ENCODE peak calls at places on chromosome 5, in four cellular contexts. S, Q, M and F are unnamed samples.

GRCh38 chr5:123549256-123549904 is 37.4 kb downstream of the CSNK1G3 start:
- DNase-seq in S (no peak), Q (peak; percentile 73), M (no peak), F (no peak)

GRCh38 chr5:35869705-35870277 is 13.1 kb downstream of the IL7R start:
- DNase-seq in S (no peak), Q (no peak), M (no peak), F (no peak)

GRCh38 chr5:17436345-17436744 is 61.7 kb upstream of the TAF11L2 start:
- DNase-seq in S (no peak), Q (no peak), M (no peak), F (no peak)

GRCh38 chr5:396715-397032 is 46.3 kb upstream of the EXOC3 start:
- DNase-seq in S (peak; percentile 56), Q (no peak), M (no peak), F (no peak)

GRCh38 chr5:145803072-145803471 is 32.1 kb downstream of the PRELID2 start:
- DNase-seq in S (no peak), Q (no peak), M (no peak), F (no peak)

GRCh38 chr5:177154003-177154643 is 20.6 kb downstream of the NSD1 start:
- DNase-seq in S (no peak), Q (no peak), M (no peak), F (peak; percentile 44)

GRCh38 chr5:127040779-127041520 is 10.6 kb upstream of the MARCHF3 start:
- DNase-seq in S (no peak), Q (no peak), M (no peak), F (peak; percentile 37)

GRCh38 chr5:72956324-72957140 is 691 bp downstream of the FCHO2 start:
- DNase-seq in S (peak; percentile 83), Q (no peak), M (peak; percentile 57), F (peak; percentile 33)

GRCh38 chr5:125210241-125210947 is 464.0 kb upstream of the ZNF608 start:
- DNase-seq in S (no peak), Q (no peak), M (no peak), F (no peak)

GRCh38 chr5:68661237-68661636 is 432.6 kb upstream of the SLC30A5 start:
- DNase-seq in S (no peak), Q (no peak), M (peak; percentile 41), F (peak; percentile 56)

GRCh38 chr5:135553688-135554462 is 18.1 kb upstream of the NEUROG1 start:
- DNase-seq in S (no peak), Q (no peak), M (no peak), F (peak; percentile 73)

GRCh38 chr5:138579517-138579863 is 4.3 kb upstream of the HSPA9 start:
- DNase-seq in S (no peak), Q (no peak), M (no peak), F (no peak)

GRCh38 chr5:103774736-103775135 is 212.1 kb upstream of the NUDT12 start:
- DNase-seq in S (no peak), Q (no peak), M (no peak), F (no peak)

GRCh38 chr5:135444360-135444759 is 2.8 kb downstream of the DCANP1 start:
- DNase-seq in S (peak; percentile 61), Q (no peak), M (no peak), F (no peak)

GRCh38 chr5:68339921-68340321 is 124.4 kb downstream of the PIK3R1 start:
- DNase-seq in S (no peak), Q (no peak), M (no peak), F (no peak)

GRCh38 chr5:32753765-32754164 is 42.6 kb downstream of the NPR3 start:
- DNase-seq in S (no peak), Q (no peak), M (no peak), F (peak; percentile 30)

GRCh38 chr5:118371973-118372650 is 616.2 kb downstream of the DTWD2 start:
- DNase-seq in S (no peak), Q (no peak), M (no peak), F (peak; percentile 4)

GRCh38 chr5:123752576-123752975 is 240.6 kb downstream of the CSNK1G3 start:
- DNase-seq in S (no peak), Q (no peak), M (peak; percentile 1), F (peak; percentile 81)

GRCh38 chr5:57735754-57736153 is 253.1 kb upstream of the ACTBL2 start:
- DNase-seq in S (no peak), Q (no peak), M (no peak), F (peak; percentile 90)

GRCh38 chr5:64646169-64646568 is 44.1 kb upstream of the SHISAL2B start:
- DNase-seq in S (no peak), Q (no peak), M (peak; percentile 6), F (no peak)

GRCh38 chr5:79759436-79759835 is 69.8 kb downstream of the CMYA5 start:
- DNase-seq in S (no peak), Q (no peak), M (no peak), F (peak; percentile 73)

DNA sequence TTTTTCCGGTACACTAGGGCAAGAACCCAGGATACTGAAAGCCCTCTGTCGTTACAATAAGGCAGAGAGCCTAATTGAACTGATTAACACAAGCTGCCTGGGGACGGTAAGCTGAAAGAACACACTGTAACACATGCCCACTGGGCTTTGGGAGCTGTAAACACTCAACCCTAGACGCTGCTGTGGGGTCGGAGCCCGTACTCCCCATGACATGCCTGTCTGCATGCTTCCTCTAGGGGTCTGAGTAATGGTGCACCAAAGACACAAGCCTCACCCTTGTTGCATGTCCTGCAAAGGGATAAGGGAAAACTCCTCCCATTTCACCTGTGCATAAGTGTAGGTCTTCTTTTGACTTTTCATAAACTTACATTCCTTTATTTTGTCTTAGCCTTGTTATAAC is 194.0 kb downstream of the FBXL7 start:
- DNase-seq in S (no peak), Q (no peak), M (no peak), F (no peak)
- TF ChIP-seq CTCF in S (no peak), Q (no peak), M (no peak), F (no peak)

DNA sequence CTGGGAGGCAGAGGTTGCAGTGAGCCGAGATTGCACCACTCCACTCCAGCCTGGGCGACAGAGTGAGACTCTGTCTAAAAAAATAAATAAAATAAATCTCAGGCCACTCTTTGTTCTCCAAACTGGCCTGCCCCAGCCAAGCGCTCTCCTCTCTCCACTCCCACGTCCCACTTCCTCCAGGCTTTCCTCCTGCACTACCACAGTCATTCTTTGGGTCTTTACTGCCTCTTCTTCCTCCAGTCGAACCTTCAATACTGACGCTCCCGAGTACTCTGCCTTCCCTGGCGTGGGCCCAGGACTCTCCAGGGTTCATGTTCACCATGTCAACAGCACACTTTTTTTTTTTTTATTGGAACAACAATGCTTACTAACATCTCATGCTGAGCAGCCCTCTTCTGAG is 23.9 kb downstream of the RNF130 start:
- DNase-seq in S (peak; percentile 77), Q (no peak), M (peak; percentile 93), F (no peak)
- TF ChIP-seq CTCF in S (no peak), Q (no peak), M (no peak), F (no peak)

GRCh38 chr5:151110992-151111391 is 30.2 kb upstream of the TNIP1 start:
- DNase-seq in S (no peak), Q (no peak), M (no peak), F (no peak)

GRCh38 chr5:151107738-151108520 is 27.1 kb upstream of the TNIP1 start:
- DNase-seq in S (no peak), Q (no peak), M (peak; percentile 92), F (peak; percentile 55)

GRCh38 chr5:151108566-151108965 is 27.7 kb upstream of the TNIP1 start:
- DNase-seq in S (no peak), Q (no peak), M (peak; percentile 50), F (no peak)

GRCh38 chr5:151107084-151107483 is 26.2 kb upstream of the TNIP1 start:
- DNase-seq in S (no peak), Q (no peak), M (no peak), F (no peak)

DNA sequence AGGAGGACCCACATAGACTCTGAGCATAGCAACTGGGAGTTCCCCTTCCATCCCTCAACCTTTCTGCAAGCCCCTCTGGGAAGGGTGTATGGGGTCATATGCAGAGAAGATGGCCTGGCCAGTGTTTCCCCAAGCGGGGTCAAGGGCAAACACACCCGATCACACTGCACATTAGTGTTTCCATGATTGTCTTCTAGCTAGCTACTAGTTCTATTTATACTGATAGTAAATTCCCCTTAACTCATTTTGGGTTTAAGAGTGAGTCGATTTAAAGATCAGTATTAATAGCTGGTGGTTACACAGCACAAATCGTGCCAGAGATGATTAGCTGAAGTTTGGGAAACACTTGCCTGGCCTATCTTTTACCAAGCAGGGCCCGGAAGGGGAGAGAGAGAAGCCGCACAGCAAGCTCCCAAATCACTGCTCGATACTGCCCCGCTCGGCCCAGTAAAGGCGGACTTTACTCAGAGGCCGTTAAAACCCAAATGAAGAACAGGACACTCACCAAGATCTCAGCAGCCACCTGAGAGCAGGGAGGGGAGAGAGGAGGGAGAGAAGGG is 29.4 kb upstream of the TNIP1 start:
- DNase-seq in S (no peak), Q (no peak), M (no peak), F (no peak)
- TF ChIP-seq CTCF in S (no peak), Q (no peak), M (no peak), F (no peak)

GRCh38 chr5:147578228-147579024 is 68.6 kb upstream of the DPYSL3 start:
- DNase-seq in S (no peak), Q (no peak), M (no peak), F (peak; percentile 82)
- TF ChIP-seq CTCF in S (peak; percentile 58), Q (no peak), M (peak; percentile 76), F (peak; percentile 66)

DNA sequence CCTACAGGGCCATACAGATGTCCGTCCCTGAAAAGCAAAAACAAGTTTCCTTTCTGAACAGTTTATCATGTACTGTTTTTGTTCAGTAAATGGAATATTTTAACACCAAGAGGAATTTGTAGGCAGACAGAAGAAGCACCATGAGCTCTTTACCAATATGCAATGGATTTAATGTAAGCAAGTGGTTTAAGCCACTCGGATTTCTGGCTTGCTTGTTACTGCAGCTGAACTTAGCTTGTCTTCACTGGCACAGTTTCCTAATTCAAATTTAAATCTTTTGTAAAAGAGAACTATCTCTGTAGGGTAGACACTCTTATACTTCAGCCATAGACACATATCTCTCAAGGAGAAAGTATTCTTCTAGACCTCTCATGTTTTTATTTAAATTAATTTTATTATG is 12.7 kb upstream of the EBF1 start:
- DNase-seq in S (no peak), Q (no peak), M (no peak), F (no peak)
- TF ChIP-seq CTCF in S (no peak), Q (no peak), M (no peak), F (no peak)

GRCh38 chr5:141441571-141442170 is 11.4 kb downstream of the PCDHGA12 start:
- DNase-seq in S (no peak), Q (no peak), M (no peak), F (no peak)

GRCh38 chr5:141434006-141434405 is 3.7 kb downstream of the PCDHGA12 start:
- DNase-seq in S (no peak), Q (no peak), M (no peak), F (peak; percentile 59)

GRCh38 chr5:141437208-141437607 is 6.9 kb downstream of the PCDHGA12 start:
- DNase-seq in S (no peak), Q (no peak), M (no peak), F (no peak)

DNA sequence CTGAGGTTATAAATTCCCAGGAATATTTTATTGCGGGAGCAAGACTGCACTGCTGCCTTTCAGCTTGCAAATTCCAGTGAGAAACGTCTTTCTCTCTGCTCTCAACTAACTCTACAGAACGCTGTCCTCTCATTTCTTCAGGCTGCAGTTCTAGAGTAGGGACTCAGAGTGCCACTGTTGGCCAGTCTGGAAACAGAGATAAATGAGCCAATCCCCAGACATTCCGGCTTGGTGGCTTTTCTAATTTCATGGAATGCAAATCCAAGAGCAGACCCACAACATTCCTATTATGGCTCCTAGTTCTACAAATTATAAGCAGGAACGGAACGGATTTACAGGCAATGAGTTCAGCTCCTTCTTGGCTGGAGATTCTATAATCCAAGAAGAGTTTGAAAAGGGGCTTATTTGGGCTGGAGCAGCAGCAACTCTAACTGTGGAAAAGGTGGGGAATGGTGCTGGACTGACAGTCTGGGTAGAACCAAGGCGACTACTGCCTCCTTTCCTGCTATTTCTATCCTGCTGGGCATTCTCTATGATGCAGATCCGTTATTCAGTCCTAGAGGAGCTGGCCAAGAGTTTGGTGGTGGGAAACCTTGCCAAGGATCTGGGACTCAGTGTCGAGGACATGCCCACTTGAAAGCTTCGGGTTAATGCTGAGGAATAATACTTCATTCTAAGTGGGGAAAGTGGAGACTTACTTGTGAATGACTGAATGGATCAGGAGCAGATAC is 9.3 kb downstream of the PCDHGA12 start:
- DNase-seq in S (no peak), Q (no peak), M (no peak), F (no peak)
- TF ChIP-seq CTCF in S (no peak), Q (no peak), M (no peak), F (no peak)